ENCODE peak calls at places on chromosome 17, in eight cellular contexts. B, X, Z, U, D, P, V and Q are unnamed samples.

GRCh38 chr17:33039874-33040273 is 48.2 kb downstream of the SPACA3 start:
- DNase-seq in B (peak; percentile 41), X (peak; percentile 83), Z (no peak), U (no peak), D (no peak), P (no peak), V (no peak), Q (no peak)

GRCh38 chr17:78959803-78960202 is 19.9 kb downstream of the LGALS3BP start:
- DNase-seq in B (no peak), X (no peak), Z (no peak), U (no peak), D (no peak), P (no peak), V (no peak), Q (no peak)

GRCh38 chr17:72151565-72152391 is 31.0 kb downstream of the SOX9 start:
- DNase-seq in B (peak; percentile 97), X (peak; percentile 84), Z (peak; percentile 62), U (peak; percentile 74), D (peak; percentile 58), P (no peak), V (peak; percentile 66), Q (no peak)

GRCh38 chr17:20282526-20283308 is 184.6 kb downstream of the LGALS9B start:
- DNase-seq in B (no peak), X (no peak), Z (no peak), U (no peak), D (no peak), P (no peak), V (no peak), Q (no peak)

GRCh38 chr17:52159810-52160578 is 1.5 kb upstream of the CA10 start:
- DNase-seq in B (no peak), X (no peak), Z (peak; percentile 34), U (no peak), D (peak; percentile 21), P (no peak), V (peak; percentile 44), Q (no peak)

GRCh38 chr17:51814521-51814920 is 344.0 kb downstream of the CA10 start:
- DNase-seq in B (peak; percentile 71), X (no peak), Z (no peak), U (no peak), D (no peak), P (no peak), V (no peak), Q (no peak)

GRCh38 chr17:12342609-12343248 is 322.1 kb downstream of the MAP2K4 start:
- DNase-seq in B (peak; percentile 27), X (peak; percentile 8), Z (peak; percentile 86), U (peak; percentile 51), D (peak; percentile 64), P (no peak), V (peak; percentile 24), Q (peak; percentile 31)

GRCh38 chr17:3961564-3962047 is 2.6 kb downstream of the ATP2A3 start:
- DNase-seq in B (no peak), X (no peak), Z (no peak), U (no peak), D (no peak), P (peak; percentile 98), V (no peak), Q (peak; percentile 97)

GRCh38 chr17:62724398-62725146 is 83.5 kb downstream of the MARCHF10 start:
- DNase-seq in B (peak; percentile 23), X (peak; percentile 40), Z (no peak), U (no peak), D (no peak), P (peak; percentile 96), V (no peak), Q (peak; percentile 14)

GRCh38 chr17:63631626-63632025 is 9.4 kb downstream of the MAP3K3 start:
- DNase-seq in B (no peak), X (no peak), Z (peak; percentile 19), U (no peak), D (peak; percentile 47), P (no peak), V (no peak), Q (no peak)

GRCh38 chr17:75032896-75033294 is 13.9 kb downstream of the ATP5PD start:
- DNase-seq in B (peak; percentile 42), X (peak; percentile 60), Z (no peak), U (no peak), D (no peak), P (no peak), V (no peak), Q (no peak)

GRCh38 chr17:79658811-79659207 is 48.0 kb upstream of the RBFOX3 start:
- DNase-seq in B (peak; percentile 32), X (peak; percentile 38), Z (peak; percentile 85), U (peak; percentile 70), D (peak; percentile 77), P (no peak), V (peak; percentile 77), Q (peak; percentile 12)

GRCh38 chr17:39175695-39176093 is 9.7 kb upstream of the ARL5C start:
- DNase-seq in B (no peak), X (peak; percentile 29), Z (no peak), U (no peak), D (no peak), P (no peak), V (no peak), Q (no peak)

GRCh38 chr17:41885733-41886132 is 20.5 kb upstream of the KLHL11 start:
- DNase-seq in B (no peak), X (no peak), Z (peak; percentile 13), U (no peak), D (peak; percentile 90), P (no peak), V (peak; percentile 50), Q (no peak)

GRCh38 chr17:78674595-78675315 is 97.6 kb upstream of the DNAH17 start:
- DNase-seq in B (no peak), X (no peak), Z (peak; percentile 64), U (no peak), D (peak; percentile 50), P (no peak), V (peak; percentile 74), Q (no peak)

GRCh38 chr17:44925731-44926697 is 10.7 kb upstream of the GFAP start:
- DNase-seq in B (no peak), X (no peak), Z (no peak), U (no peak), D (no peak), P (no peak), V (no peak), Q (no peak)

GRCh38 chr17:74190807-74191206 is 12.7 kb upstream of the RPL38 start:
- DNase-seq in B (peak; percentile 49), X (peak; percentile 56), Z (peak; percentile 69), U (peak; percentile 72), D (peak; percentile 74), P (no peak), V (no peak), Q (no peak)

GRCh38 chr17:73654241-73654640 is 10.0 kb upstream of the SDK2 start:
- DNase-seq in B (no peak), X (no peak), Z (no peak), U (no peak), D (no peak), P (no peak), V (no peak), Q (no peak)

GRCh38 chr17:29240477-29240876 is 6.2 kb upstream of the CRYBA1 start:
- DNase-seq in B (no peak), X (peak; percentile 40), Z (no peak), U (no peak), D (peak; percentile 46), P (no peak), V (no peak), Q (no peak)

GRCh38 chr17:11999715-12000114 is 2.4 kb upstream of the ZNF18 start:
- DNase-seq in B (no peak), X (no peak), Z (no peak), U (no peak), D (no peak), P (no peak), V (no peak), Q (no peak)

GRCh38 chr17:45229681-45230409 is 8.2 kb downstream of the FMNL1 start:
- DNase-seq in B (no peak), X (peak; percentile 27), Z (no peak), U (no peak), D (no peak), P (no peak), V (no peak), Q (no peak)

GRCh38 chr17:491086-492014 is 138.7 kb upstream of the RPH3AL start:
- DNase-seq in B (no peak), X (peak; percentile 90), Z (peak; percentile 77), U (peak; percentile 82), D (peak; percentile 86), P (no peak), V (peak; percentile 94), Q (peak; percentile 15)

GRCh38 chr17:44787271-44787940 is 28.6 kb downstream of the ADAM11 start:
- DNase-seq in B (no peak), X (no peak), Z (no peak), U (no peak), D (no peak), P (no peak), V (no peak), Q (no peak)

GRCh38 chr17:3667366-3668278 is 756 bp downstream of the TAX1BP3 start:
- DNase-seq in B (peak; percentile 82), X (peak; percentile 97), Z (peak; percentile 83), U (peak; percentile 97), D (peak; percentile 89), P (peak; percentile 5), V (peak; percentile 85), Q (no peak)

GRCh38 chr17:7262192-7263070 is at the start of gene CLDN7:
- DNase-seq in B (peak; percentile 85), X (no peak), Z (peak; percentile 98), U (peak; percentile 95), D (peak; percentile 37), P (no peak), V (peak; percentile 42), Q (no peak)

GRCh38 chr17:43601280-43602050 is 55.3 kb upstream of the ETV4 start:
- DNase-seq in B (no peak), X (no peak), Z (no peak), U (no peak), D (no peak), P (no peak), V (no peak), Q (no peak)
- TF ChIP-seq EZH2phosphoT487 in B (no peak), X (no peak), Z (no peak), U (no peak), D (no peak), P (no peak), V (no peak), Q (no peak)

DNA sequence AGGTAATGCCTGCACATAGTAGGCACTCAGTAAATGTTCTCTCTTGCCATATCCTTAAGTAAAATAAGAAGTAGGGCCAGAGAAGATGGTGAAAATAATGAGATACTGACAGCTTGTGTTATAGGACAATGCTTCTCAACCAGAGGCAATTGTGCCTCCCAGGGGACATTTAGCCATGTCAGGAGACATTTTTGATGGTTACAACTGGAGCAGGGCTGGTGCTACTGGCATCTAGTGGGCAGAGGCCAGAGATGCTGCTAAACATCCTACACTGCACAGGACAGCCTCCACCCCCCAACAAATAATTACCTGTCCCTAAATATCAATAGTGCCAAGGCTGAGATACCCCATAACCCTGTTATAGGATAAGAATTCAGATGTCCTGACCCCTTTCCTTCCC is 1.7 kb downstream of the RAD51D start:
- DNase-seq in B (peak; percentile 50), X (peak; percentile 59), Z (no peak), U (no peak), D (no peak), P (peak; percentile 56), V (no peak), Q (peak; percentile 63)
- TF ChIP-seq EZH2phosphoT487 in B (no peak), X (no peak), Z (no peak), U (no peak), D (no peak), P (no peak), V (no peak), Q (no peak)

GRCh38 chr17:54891176-54891821 is 9.4 kb upstream of the TOM1L1 start:
- DNase-seq in B (peak; percentile 88), X (peak; percentile 87), Z (peak; percentile 90), U (peak; percentile 85), D (peak; percentile 80), P (peak; percentile 59), V (peak; percentile 76), Q (peak; percentile 32)
- TF ChIP-seq EZH2phosphoT487 in B (no peak), X (no peak), Z (no peak), U (no peak), D (no peak), P (no peak), V (no peak), Q (no peak)

GRCh38 chr17:16371742-16372141 is 9.1 kb upstream of the UBB start:
- DNase-seq in B (peak; percentile 69), X (peak; percentile 59), Z (no peak), U (no peak), D (no peak), P (no peak), V (peak; percentile 26), Q (no peak)
- TF ChIP-seq EZH2phosphoT487 in B (no peak), X (no peak), Z (no peak), U (no peak), D (no peak), P (no peak), V (no peak), Q (no peak)